ENCODE peak calls at places on chromosomes 5 and 9, in five cellular contexts. One of them, this sample, is unnamed.

GRCh38 chr5:91367374-91367773 is 15.7 kb downstream of the ARRDC3 start:
- ATAC-seq in gastrocnemius medialis: no peak
- ATAC-seq in HCT116: peak
- ATAC-seq in HepG2: peak
- ATAC-seq in right lobe of liver: no peak
- ATAC-seq in this sample: no peak

GRCh38 chr9:110069326-110070248 is 138.4 kb downstream of the C9orf152 start:
- ATAC-seq in gastrocnemius medialis: peak
- ATAC-seq in HCT116: no peak
- ATAC-seq in HepG2: no peak
- ATAC-seq in right lobe of liver: peak
- ATAC-seq in this sample: peak

GRCh38 chr5:142235050-142235797 is 89.6 kb downstream of the SPRY4 start:
- ATAC-seq in gastrocnemius medialis: no peak
- ATAC-seq in HCT116: peak
- ATAC-seq in HepG2: no peak
- ATAC-seq in right lobe of liver: peak
- ATAC-seq in this sample: no peak

GRCh38 chr5:145484195-145484594 is 350.9 kb downstream of the PRELID2 start:
- ATAC-seq in gastrocnemius medialis: no peak
- ATAC-seq in HCT116: peak
- ATAC-seq in HepG2: no peak
- ATAC-seq in right lobe of liver: no peak
- ATAC-seq in this sample: no peak

GRCh38 chr9:131521203-131521602 is 9.9 kb downstream of the UCK1 start:
- ATAC-seq in gastrocnemius medialis: no peak
- ATAC-seq in HCT116: no peak
- ATAC-seq in HepG2: no peak
- ATAC-seq in right lobe of liver: no peak
- ATAC-seq in this sample: no peak

GRCh38 chr9:1804128-1804865 is 210.8 kb upstream of the SMARCA2 start:
- ATAC-seq in gastrocnemius medialis: no peak
- ATAC-seq in HCT116: no peak
- ATAC-seq in HepG2: no peak
- ATAC-seq in right lobe of liver: no peak
- ATAC-seq in this sample: no peak

GRCh38 chr5:152188219-152188618 is 216.9 kb downstream of the NMUR2 start:
- ATAC-seq in gastrocnemius medialis: peak
- ATAC-seq in HCT116: no peak
- ATAC-seq in HepG2: no peak
- ATAC-seq in right lobe of liver: no peak
- ATAC-seq in this sample: no peak

GRCh38 chr5:82364497-82364896 is 86.3 kb upstream of the RPS23 start:
- ATAC-seq in gastrocnemius medialis: no peak
- ATAC-seq in HCT116: peak
- ATAC-seq in HepG2: peak
- ATAC-seq in right lobe of liver: peak
- ATAC-seq in this sample: no peak

GRCh38 chr9:120434532-120434931 is 145.4 kb downstream of the CDK5RAP2 start:
- ATAC-seq in gastrocnemius medialis: peak
- ATAC-seq in HCT116: no peak
- ATAC-seq in HepG2: no peak
- ATAC-seq in right lobe of liver: peak
- ATAC-seq in this sample: peak

GRCh38 chr9:78671785-78672184 is 374.9 kb downstream of the PSAT1 start:
- ATAC-seq in gastrocnemius medialis: no peak
- ATAC-seq in HCT116: no peak
- ATAC-seq in HepG2: no peak
- ATAC-seq in right lobe of liver: no peak
- ATAC-seq in this sample: no peak

GRCh38 chr5:179860301-179860700 is 1.7 kb upstream of the MRNIP start:
- ATAC-seq in gastrocnemius medialis: no peak
- ATAC-seq in HCT116: no peak
- ATAC-seq in HepG2: no peak
- ATAC-seq in right lobe of liver: no peak
- ATAC-seq in this sample: no peak

GRCh38 chr5:173926359-173926758 is 38.2 kb downstream of the CPEB4 start:
- ATAC-seq in gastrocnemius medialis: peak
- ATAC-seq in HCT116: no peak
- ATAC-seq in HepG2: no peak
- ATAC-seq in right lobe of liver: peak
- ATAC-seq in this sample: peak

GRCh38 chr9:16530669-16531461 is 339.6 kb downstream of the BNC2 start:
- ATAC-seq in gastrocnemius medialis: peak
- ATAC-seq in HCT116: no peak
- ATAC-seq in HepG2: no peak
- ATAC-seq in right lobe of liver: no peak
- ATAC-seq in this sample: peak

GRCh38 chr5:178214160-178214803 is 9.9 kb downstream of the HNRNPAB start:
- ATAC-seq in gastrocnemius medialis: no peak
- ATAC-seq in HCT116: no peak
- ATAC-seq in HepG2: peak
- ATAC-seq in right lobe of liver: no peak
- ATAC-seq in this sample: no peak
- TF ChIP-seq POLR2A in gastrocnemius medialis: no peak
- TF ChIP-seq POLR2A in HCT116: no peak
- TF ChIP-seq POLR2A in HepG2: peak
- TF ChIP-seq POLR2A in right lobe of liver: no peak
- TF ChIP-seq POLR2A in this sample: no peak

DNA sequence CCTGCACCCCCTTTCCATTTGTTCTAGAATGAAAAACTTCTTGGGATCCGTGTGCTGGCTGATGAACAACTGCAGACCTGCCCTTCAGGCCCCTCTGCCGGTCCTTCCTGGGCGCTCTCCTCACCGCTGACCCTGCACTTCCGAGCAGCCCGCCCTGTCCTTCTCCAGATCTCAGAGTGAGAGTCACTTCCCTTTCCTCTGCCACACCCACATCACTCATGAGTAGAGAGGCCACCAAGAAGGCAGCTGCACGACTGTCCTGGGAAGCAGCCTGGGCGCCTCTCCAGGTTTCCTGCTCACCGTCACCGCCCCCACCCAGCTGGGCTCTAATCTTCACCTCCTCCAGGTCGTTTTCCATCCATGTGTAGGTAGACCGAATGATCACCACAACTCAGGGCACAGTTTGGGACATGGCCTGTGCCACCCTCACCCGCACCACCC is 35.0 kb upstream of the NSMF start:
- ATAC-seq in gastrocnemius medialis: no peak
- ATAC-seq in HCT116: no peak
- ATAC-seq in HepG2: no peak
- ATAC-seq in right lobe of liver: peak
- ATAC-seq in this sample: peak
- TF ChIP-seq POLR2A in gastrocnemius medialis: no peak
- TF ChIP-seq POLR2A in HCT116: no peak
- TF ChIP-seq POLR2A in HepG2: no peak
- TF ChIP-seq POLR2A in right lobe of liver: no peak
- TF ChIP-seq POLR2A in this sample: no peak

DNA sequence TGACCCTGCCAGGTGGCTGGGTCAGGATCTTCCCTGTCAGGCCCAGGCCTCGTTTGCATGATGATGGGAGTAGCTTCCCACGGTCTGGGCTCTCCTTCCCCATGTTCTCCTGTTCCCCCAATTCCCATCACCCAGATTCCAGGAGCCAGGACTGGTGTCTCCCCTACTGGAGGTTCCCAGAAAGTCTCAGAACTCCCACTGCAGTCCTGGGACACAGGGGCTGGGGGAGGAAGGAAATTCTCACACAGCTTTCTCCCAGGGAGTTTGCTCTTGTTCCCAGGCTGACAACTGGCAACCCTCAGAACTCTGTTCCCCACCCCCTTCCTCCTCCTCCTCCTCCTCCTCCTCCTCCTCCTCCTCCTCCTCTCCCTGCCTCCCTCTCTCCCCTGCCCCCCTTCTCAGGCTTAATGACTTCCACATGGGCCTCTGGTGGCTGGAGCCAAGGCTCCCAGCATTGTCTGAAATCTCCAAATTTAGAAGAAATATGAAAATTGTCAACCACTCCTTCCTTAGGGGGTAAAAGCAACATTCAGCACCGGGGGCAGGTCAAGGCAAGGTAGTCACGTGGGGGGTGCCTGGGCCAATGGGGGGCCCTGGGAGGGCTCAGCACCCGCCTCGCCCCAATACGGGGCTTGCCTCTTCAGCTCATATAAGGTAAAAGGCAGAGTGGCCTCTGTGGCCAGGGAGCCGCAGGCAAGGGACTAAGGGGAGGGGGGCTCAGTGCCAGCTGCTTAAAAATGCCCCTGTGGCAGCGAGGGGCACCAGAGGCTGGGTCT is 27.3 kb upstream of the IL17B start:
- ATAC-seq in gastrocnemius medialis: peak
- ATAC-seq in HCT116: no peak
- ATAC-seq in HepG2: no peak
- ATAC-seq in right lobe of liver: peak
- ATAC-seq in this sample: peak
- TF ChIP-seq POLR2A in gastrocnemius medialis: no peak
- TF ChIP-seq POLR2A in HCT116: no peak
- TF ChIP-seq POLR2A in HepG2: no peak
- TF ChIP-seq POLR2A in right lobe of liver: peak
- TF ChIP-seq POLR2A in this sample: peak

GRCh38 chr9:4297795-4298254 is 2.0 kb downstream of the GLIS3 start:
- ATAC-seq in gastrocnemius medialis: peak
- ATAC-seq in HCT116: peak
- ATAC-seq in HepG2: peak
- ATAC-seq in right lobe of liver: peak
- ATAC-seq in this sample: peak
- TF ChIP-seq POLR2A in gastrocnemius medialis: peak
- TF ChIP-seq POLR2A in HCT116: peak
- TF ChIP-seq POLR2A in HepG2: no peak
- TF ChIP-seq POLR2A in right lobe of liver: peak
- TF ChIP-seq POLR2A in this sample: peak

GRCh38 chr9:128702949-128703615 is 779 bp downstream of the PKN3 start:
- ATAC-seq in gastrocnemius medialis: peak
- ATAC-seq in HCT116: peak
- ATAC-seq in HepG2: peak
- ATAC-seq in right lobe of liver: peak
- ATAC-seq in this sample: peak

GRCh38 chr9:128694344-128694743 is 5.3 kb downstream of the SET start:
- ATAC-seq in gastrocnemius medialis: no peak
- ATAC-seq in HCT116: no peak
- ATAC-seq in HepG2: no peak
- ATAC-seq in right lobe of liver: no peak
- ATAC-seq in this sample: no peak

GRCh38 chr9:128702445-128702948 is at the start of gene PKN3:
- ATAC-seq in gastrocnemius medialis: peak
- ATAC-seq in HCT116: peak
- ATAC-seq in HepG2: peak
- ATAC-seq in right lobe of liver: peak
- ATAC-seq in this sample: peak

DNA sequence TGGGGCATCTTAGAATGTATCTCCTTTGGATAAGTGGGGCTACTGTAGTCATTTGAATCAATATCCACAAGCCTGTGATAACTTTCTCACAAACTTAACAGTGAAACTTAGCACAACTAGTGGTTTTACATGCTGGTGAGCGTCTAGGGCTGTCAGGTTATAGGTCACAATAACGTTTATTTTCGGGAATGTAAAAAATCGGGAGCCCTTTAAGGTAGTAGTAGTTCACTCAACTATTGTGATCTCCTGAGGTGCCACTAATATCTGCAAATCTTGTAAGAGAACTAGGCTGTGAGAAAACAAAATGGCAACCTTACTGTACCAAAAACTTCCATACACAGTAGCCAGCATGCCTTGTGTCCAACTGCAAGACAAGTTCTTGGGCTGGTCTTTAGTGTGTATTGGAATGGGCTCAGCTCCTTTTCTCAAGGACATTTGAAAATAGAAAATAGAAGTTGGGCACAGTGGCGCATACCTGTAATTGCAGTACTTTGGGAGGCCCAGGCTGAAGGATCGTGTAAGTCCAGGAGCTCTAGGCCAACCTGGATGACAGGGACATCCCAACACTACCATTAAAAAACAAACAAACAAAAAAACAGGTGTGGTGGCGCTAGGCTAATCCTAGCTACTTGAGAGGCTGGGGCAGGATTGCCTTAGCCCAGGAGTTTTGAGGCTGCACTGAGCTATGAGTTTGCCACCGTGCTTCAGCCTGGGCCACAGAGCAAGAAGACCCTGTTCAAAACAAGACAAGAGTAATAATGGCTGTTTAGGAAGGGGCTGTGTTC is 5.2 kb upstream of the PKN3 start:
- ATAC-seq in gastrocnemius medialis: no peak
- ATAC-seq in HCT116: peak
- ATAC-seq in HepG2: peak
- ATAC-seq in right lobe of liver: no peak
- ATAC-seq in this sample: no peak
- TF ChIP-seq POLR2A in gastrocnemius medialis: no peak
- TF ChIP-seq POLR2A in HCT116: no peak
- TF ChIP-seq POLR2A in HepG2: no peak
- TF ChIP-seq POLR2A in right lobe of liver: no peak
- TF ChIP-seq POLR2A in this sample: no peak

GRCh38 chr9:72529531-72529930 is 8.1 kb downstream of the TMC1 start:
- ATAC-seq in gastrocnemius medialis: no peak
- ATAC-seq in HCT116: no peak
- ATAC-seq in HepG2: no peak
- ATAC-seq in right lobe of liver: no peak
- ATAC-seq in this sample: no peak

GRCh38 chr9:72524820-72525539 is 3.6 kb downstream of the TMC1 start:
- ATAC-seq in gastrocnemius medialis: peak
- ATAC-seq in HCT116: peak
- ATAC-seq in HepG2: no peak
- ATAC-seq in right lobe of liver: peak
- ATAC-seq in this sample: peak

GRCh38 chr9:72527801-72528195 is 6.4 kb downstream of the TMC1 start:
- ATAC-seq in gastrocnemius medialis: no peak
- ATAC-seq in HCT116: no peak
- ATAC-seq in HepG2: no peak
- ATAC-seq in right lobe of liver: no peak
- ATAC-seq in this sample: no peak

DNA sequence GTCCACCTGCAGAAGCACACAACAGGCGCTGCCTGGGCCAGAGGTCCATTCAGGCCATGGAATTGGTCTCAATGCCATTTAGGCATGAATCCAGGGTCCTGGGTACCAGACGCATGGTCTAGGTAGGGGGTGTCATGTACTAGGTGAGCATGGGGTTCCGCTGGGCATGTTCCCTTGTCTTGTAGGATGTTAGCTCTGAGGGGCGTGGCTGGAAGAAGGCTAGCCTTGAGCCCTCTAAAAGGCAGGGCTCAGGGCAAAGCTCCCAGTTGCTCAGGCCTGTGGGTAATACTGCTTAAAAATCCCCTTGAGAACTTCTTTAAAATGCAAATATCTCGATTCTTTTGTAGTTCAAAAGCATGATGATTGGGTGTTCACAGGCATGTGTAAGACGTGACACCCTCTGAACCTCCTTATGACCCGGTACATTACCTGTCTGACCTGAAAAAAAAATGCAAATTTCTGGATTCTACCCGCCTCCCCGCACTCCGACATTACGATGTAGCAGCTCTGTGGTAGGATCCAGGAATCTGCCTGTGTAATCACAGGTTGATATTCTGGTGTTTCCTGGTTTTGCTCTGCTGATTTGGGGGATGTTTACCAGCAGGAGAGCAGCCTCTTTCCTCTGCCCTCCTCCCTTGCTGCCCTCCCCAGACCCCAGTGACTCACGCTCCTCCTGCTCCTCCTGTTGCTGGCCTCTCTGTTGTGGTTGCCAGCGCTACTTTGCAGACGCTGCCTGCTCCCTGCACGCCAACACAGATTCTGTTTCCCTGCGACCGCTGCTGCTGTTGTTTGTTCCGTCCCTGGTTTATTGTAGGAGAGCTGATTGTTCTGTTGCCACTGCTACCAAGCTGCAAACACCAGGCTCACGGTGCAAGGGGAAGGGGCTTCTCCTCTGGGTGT is 5.7 kb downstream of the TMC1 start:
- ATAC-seq in gastrocnemius medialis: peak
- ATAC-seq in HCT116: peak
- ATAC-seq in HepG2: peak
- ATAC-seq in right lobe of liver: peak
- ATAC-seq in this sample: peak
- TF ChIP-seq POLR2A in gastrocnemius medialis: peak
- TF ChIP-seq POLR2A in HCT116: no peak
- TF ChIP-seq POLR2A in HepG2: no peak
- TF ChIP-seq POLR2A in right lobe of liver: no peak
- TF ChIP-seq POLR2A in this sample: no peak

GRCh38 chr5:124748687-124749594 is 2.5 kb upstream of the ZNF608 start:
- ATAC-seq in gastrocnemius medialis: peak
- ATAC-seq in HCT116: peak
- ATAC-seq in HepG2: peak
- ATAC-seq in right lobe of liver: peak
- ATAC-seq in this sample: peak
- TF ChIP-seq POLR2A in gastrocnemius medialis: peak
- TF ChIP-seq POLR2A in HCT116: peak
- TF ChIP-seq POLR2A in HepG2: peak
- TF ChIP-seq POLR2A in right lobe of liver: peak
- TF ChIP-seq POLR2A in this sample: peak